ENCODE peak calls at places on chromosome 12, in seven cellular contexts. One of them, this sample, is unnamed.

GRCh38 chr12:111715242-111715641 is 29.4 kb downstream of the ACAD10 start:
- DNase-seq in ovary: no peak
- DNase-seq in stimulated activated CD8-positive, alpha-beta memory T cell treated with anti-CD3 and anti-CD28 coated beads, Interleukin-15, amount 100 ng/mL, for 48 hours: no peak
- DNase-seq in T-helper 9 cell: no peak
- DNase-seq in psoas muscle: peak
- DNase-seq in NCI-H460: no peak
- DNase-seq in amniotic stem cell: no peak
- DNase-seq in this sample: no peak

GRCh38 chr12:115166698-115167315 is 482.8 kb upstream of the TBX3 start:
- DNase-seq in ovary: no peak
- DNase-seq in stimulated activated CD8-positive, alpha-beta memory T cell treated with anti-CD3 and anti-CD28 coated beads, Interleukin-15, amount 100 ng/mL, for 48 hours: no peak
- DNase-seq in T-helper 9 cell: no peak
- DNase-seq in psoas muscle: no peak
- DNase-seq in NCI-H460: no peak
- DNase-seq in amniotic stem cell: no peak
- DNase-seq in this sample: no peak

GRCh38 chr12:69688496-69689427 is 10.3 kb downstream of the BEST3 start:
- DNase-seq in ovary: peak
- DNase-seq in stimulated activated CD8-positive, alpha-beta memory T cell treated with anti-CD3 and anti-CD28 coated beads, Interleukin-15, amount 100 ng/mL, for 48 hours: peak
- DNase-seq in T-helper 9 cell: no peak
- DNase-seq in psoas muscle: peak
- DNase-seq in NCI-H460: peak
- DNase-seq in amniotic stem cell: peak
- DNase-seq in this sample: no peak

GRCh38 chr12:104055686-104056388 is 5.8 kb upstream of the GLT8D2 start:
- DNase-seq in ovary: no peak
- DNase-seq in stimulated activated CD8-positive, alpha-beta memory T cell treated with anti-CD3 and anti-CD28 coated beads, Interleukin-15, amount 100 ng/mL, for 48 hours: no peak
- DNase-seq in T-helper 9 cell: no peak
- DNase-seq in psoas muscle: peak
- DNase-seq in NCI-H460: no peak
- DNase-seq in amniotic stem cell: no peak
- DNase-seq in this sample: no peak

GRCh38 chr12:10190558-10191388 is 11.9 kb downstream of the TMEM52B start:
- DNase-seq in ovary: no peak
- DNase-seq in stimulated activated CD8-positive, alpha-beta memory T cell treated with anti-CD3 and anti-CD28 coated beads, Interleukin-15, amount 100 ng/mL, for 48 hours: peak
- DNase-seq in T-helper 9 cell: peak
- DNase-seq in psoas muscle: peak
- DNase-seq in NCI-H460: peak
- DNase-seq in amniotic stem cell: no peak
- DNase-seq in this sample: peak

GRCh38 chr12:14283489-14284144 is 81.9 kb upstream of the ATF7IP start:
- DNase-seq in ovary: no peak
- DNase-seq in stimulated activated CD8-positive, alpha-beta memory T cell treated with anti-CD3 and anti-CD28 coated beads, Interleukin-15, amount 100 ng/mL, for 48 hours: no peak
- DNase-seq in T-helper 9 cell: no peak
- DNase-seq in psoas muscle: no peak
- DNase-seq in NCI-H460: no peak
- DNase-seq in amniotic stem cell: no peak
- DNase-seq in this sample: no peak

GRCh38 chr12:44930972-44931600 is 55.0 kb upstream of the NELL2 start:
- DNase-seq in ovary: no peak
- DNase-seq in stimulated activated CD8-positive, alpha-beta memory T cell treated with anti-CD3 and anti-CD28 coated beads, Interleukin-15, amount 100 ng/mL, for 48 hours: no peak
- DNase-seq in T-helper 9 cell: no peak
- DNase-seq in psoas muscle: no peak
- DNase-seq in NCI-H460: peak
- DNase-seq in amniotic stem cell: peak
- DNase-seq in this sample: no peak

GRCh38 chr12:75976913-75977312 is 54.7 kb downstream of the PHLDA1 start:
- DNase-seq in ovary: no peak
- DNase-seq in stimulated activated CD8-positive, alpha-beta memory T cell treated with anti-CD3 and anti-CD28 coated beads, Interleukin-15, amount 100 ng/mL, for 48 hours: no peak
- DNase-seq in T-helper 9 cell: no peak
- DNase-seq in psoas muscle: no peak
- DNase-seq in NCI-H460: no peak
- DNase-seq in amniotic stem cell: no peak
- DNase-seq in this sample: no peak

GRCh38 chr12:9760699-9761406 is at the start of gene CD69:
- DNase-seq in ovary: no peak
- DNase-seq in stimulated activated CD8-positive, alpha-beta memory T cell treated with anti-CD3 and anti-CD28 coated beads, Interleukin-15, amount 100 ng/mL, for 48 hours: peak
- DNase-seq in T-helper 9 cell: peak
- DNase-seq in psoas muscle: no peak
- DNase-seq in NCI-H460: no peak
- DNase-seq in amniotic stem cell: no peak
- DNase-seq in this sample: peak

GRCh38 chr12:31877884-31878283 is 81.3 kb upstream of the RESF1 start:
- DNase-seq in ovary: no peak
- DNase-seq in stimulated activated CD8-positive, alpha-beta memory T cell treated with anti-CD3 and anti-CD28 coated beads, Interleukin-15, amount 100 ng/mL, for 48 hours: no peak
- DNase-seq in T-helper 9 cell: no peak
- DNase-seq in psoas muscle: no peak
- DNase-seq in NCI-H460: no peak
- DNase-seq in amniotic stem cell: no peak
- DNase-seq in this sample: no peak

GRCh38 chr12:49967042-49967776 is 5.5 kb downstream of the AQP5 start:
- DNase-seq in ovary: peak
- DNase-seq in stimulated activated CD8-positive, alpha-beta memory T cell treated with anti-CD3 and anti-CD28 coated beads, Interleukin-15, amount 100 ng/mL, for 48 hours: peak
- DNase-seq in T-helper 9 cell: peak
- DNase-seq in psoas muscle: peak
- DNase-seq in NCI-H460: peak
- DNase-seq in amniotic stem cell: peak
- DNase-seq in this sample: peak

GRCh38 chr12:16008442-16008841 is 97.3 kb downstream of the DERA start:
- DNase-seq in ovary: no peak
- DNase-seq in stimulated activated CD8-positive, alpha-beta memory T cell treated with anti-CD3 and anti-CD28 coated beads, Interleukin-15, amount 100 ng/mL, for 48 hours: no peak
- DNase-seq in T-helper 9 cell: no peak
- DNase-seq in psoas muscle: no peak
- DNase-seq in NCI-H460: no peak
- DNase-seq in amniotic stem cell: no peak
- DNase-seq in this sample: no peak

GRCh38 chr12:24950231-24950834 is 1.4 kb upstream of the BCAT1 start:
- DNase-seq in ovary: no peak
- DNase-seq in stimulated activated CD8-positive, alpha-beta memory T cell treated with anti-CD3 and anti-CD28 coated beads, Interleukin-15, amount 100 ng/mL, for 48 hours: no peak
- DNase-seq in T-helper 9 cell: no peak
- DNase-seq in psoas muscle: no peak
- DNase-seq in NCI-H460: no peak
- DNase-seq in amniotic stem cell: no peak
- DNase-seq in this sample: no peak

GRCh38 chr12:5511644-5512584 is 80.0 kb downstream of the NTF3 start:
- DNase-seq in ovary: peak
- DNase-seq in stimulated activated CD8-positive, alpha-beta memory T cell treated with anti-CD3 and anti-CD28 coated beads, Interleukin-15, amount 100 ng/mL, for 48 hours: peak
- DNase-seq in T-helper 9 cell: no peak
- DNase-seq in psoas muscle: peak
- DNase-seq in NCI-H460: no peak
- DNase-seq in amniotic stem cell: no peak
- DNase-seq in this sample: no peak

GRCh38 chr12:94795520-94795919 is 145.2 kb upstream of the TMCC3 start:
- DNase-seq in ovary: peak
- DNase-seq in stimulated activated CD8-positive, alpha-beta memory T cell treated with anti-CD3 and anti-CD28 coated beads, Interleukin-15, amount 100 ng/mL, for 48 hours: no peak
- DNase-seq in T-helper 9 cell: no peak
- DNase-seq in psoas muscle: no peak
- DNase-seq in NCI-H460: no peak
- DNase-seq in amniotic stem cell: peak
- DNase-seq in this sample: no peak

GRCh38 chr12:2084553-2085296 is 31.9 kb downstream of the CACNA1C start:
- DNase-seq in ovary: no peak
- DNase-seq in stimulated activated CD8-positive, alpha-beta memory T cell treated with anti-CD3 and anti-CD28 coated beads, Interleukin-15, amount 100 ng/mL, for 48 hours: no peak
- DNase-seq in T-helper 9 cell: no peak
- DNase-seq in psoas muscle: peak
- DNase-seq in NCI-H460: no peak
- DNase-seq in amniotic stem cell: peak
- DNase-seq in this sample: no peak

GRCh38 chr12:127750076-127750840 is 516.7 kb upstream of the TMEM132C start:
- DNase-seq in ovary: no peak
- DNase-seq in stimulated activated CD8-positive, alpha-beta memory T cell treated with anti-CD3 and anti-CD28 coated beads, Interleukin-15, amount 100 ng/mL, for 48 hours: no peak
- DNase-seq in T-helper 9 cell: no peak
- DNase-seq in psoas muscle: no peak
- DNase-seq in NCI-H460: no peak
- DNase-seq in amniotic stem cell: peak
- DNase-seq in this sample: no peak

GRCh38 chr12:15575797-15576560 is 213.2 kb downstream of the EPS8 start:
- DNase-seq in ovary: no peak
- DNase-seq in stimulated activated CD8-positive, alpha-beta memory T cell treated with anti-CD3 and anti-CD28 coated beads, Interleukin-15, amount 100 ng/mL, for 48 hours: no peak
- DNase-seq in T-helper 9 cell: no peak
- DNase-seq in psoas muscle: no peak
- DNase-seq in NCI-H460: no peak
- DNase-seq in amniotic stem cell: no peak
- DNase-seq in this sample: no peak

GRCh38 chr12:15883536-15883935 is 1.3 kb downstream of the STRAP start:
- DNase-seq in ovary: no peak
- DNase-seq in stimulated activated CD8-positive, alpha-beta memory T cell treated with anti-CD3 and anti-CD28 coated beads, Interleukin-15, amount 100 ng/mL, for 48 hours: no peak
- DNase-seq in T-helper 9 cell: no peak
- DNase-seq in psoas muscle: no peak
- DNase-seq in NCI-H460: no peak
- DNase-seq in amniotic stem cell: no peak
- DNase-seq in this sample: no peak

GRCh38 chr12:2682301-2683282 is 112.2 kb upstream of the FKBP4 start:
- DNase-seq in ovary: no peak
- DNase-seq in stimulated activated CD8-positive, alpha-beta memory T cell treated with anti-CD3 and anti-CD28 coated beads, Interleukin-15, amount 100 ng/mL, for 48 hours: no peak
- DNase-seq in T-helper 9 cell: peak
- DNase-seq in psoas muscle: no peak
- DNase-seq in NCI-H460: peak
- DNase-seq in amniotic stem cell: no peak
- DNase-seq in this sample: peak

GRCh38 chr12:2268478-2269286 is 215.9 kb downstream of the CACNA1C start:
- DNase-seq in ovary: no peak
- DNase-seq in stimulated activated CD8-positive, alpha-beta memory T cell treated with anti-CD3 and anti-CD28 coated beads, Interleukin-15, amount 100 ng/mL, for 48 hours: no peak
- DNase-seq in T-helper 9 cell: no peak
- DNase-seq in psoas muscle: no peak
- DNase-seq in NCI-H460: no peak
- DNase-seq in amniotic stem cell: peak
- DNase-seq in this sample: no peak

GRCh38 chr12:22380029-22380428 is 45.5 kb upstream of the ST8SIA1 start:
- DNase-seq in ovary: no peak
- DNase-seq in stimulated activated CD8-positive, alpha-beta memory T cell treated with anti-CD3 and anti-CD28 coated beads, Interleukin-15, amount 100 ng/mL, for 48 hours: no peak
- DNase-seq in T-helper 9 cell: no peak
- DNase-seq in psoas muscle: no peak
- DNase-seq in NCI-H460: no peak
- DNase-seq in amniotic stem cell: no peak
- DNase-seq in this sample: no peak

GRCh38 chr12:110530511-110530910 is 28.4 kb downstream of the RAD9B start:
- DNase-seq in ovary: no peak
- DNase-seq in stimulated activated CD8-positive, alpha-beta memory T cell treated with anti-CD3 and anti-CD28 coated beads, Interleukin-15, amount 100 ng/mL, for 48 hours: no peak
- DNase-seq in T-helper 9 cell: no peak
- DNase-seq in psoas muscle: no peak
- DNase-seq in NCI-H460: no peak
- DNase-seq in amniotic stem cell: no peak
- DNase-seq in this sample: no peak

GRCh38 chr12:2341871-2342270 is 289.1 kb downstream of the CACNA1C start:
- DNase-seq in ovary: no peak
- DNase-seq in stimulated activated CD8-positive, alpha-beta memory T cell treated with anti-CD3 and anti-CD28 coated beads, Interleukin-15, amount 100 ng/mL, for 48 hours: no peak
- DNase-seq in T-helper 9 cell: no peak
- DNase-seq in psoas muscle: no peak
- DNase-seq in NCI-H460: no peak
- DNase-seq in amniotic stem cell: no peak
- DNase-seq in this sample: no peak

GRCh38 chr12:116590561-116590960 is 31.4 kb downstream of the MAP1LC3B2 start:
- DNase-seq in ovary: no peak
- DNase-seq in stimulated activated CD8-positive, alpha-beta memory T cell treated with anti-CD3 and anti-CD28 coated beads, Interleukin-15, amount 100 ng/mL, for 48 hours: no peak
- DNase-seq in T-helper 9 cell: no peak
- DNase-seq in psoas muscle: no peak
- DNase-seq in NCI-H460: peak
- DNase-seq in amniotic stem cell: no peak
- DNase-seq in this sample: no peak

GRCh38 chr12:65740873-65741600 is 83.2 kb upstream of the HMGA2 start:
- DNase-seq in ovary: peak
- DNase-seq in stimulated activated CD8-positive, alpha-beta memory T cell treated with anti-CD3 and anti-CD28 coated beads, Interleukin-15, amount 100 ng/mL, for 48 hours: peak
- DNase-seq in T-helper 9 cell: peak
- DNase-seq in psoas muscle: peak
- DNase-seq in NCI-H460: peak
- DNase-seq in amniotic stem cell: peak
- DNase-seq in this sample: no peak

GRCh38 chr12:115351513-115352077 is 667.6 kb upstream of the TBX3 start:
- DNase-seq in ovary: no peak
- DNase-seq in stimulated activated CD8-positive, alpha-beta memory T cell treated with anti-CD3 and anti-CD28 coated beads, Interleukin-15, amount 100 ng/mL, for 48 hours: no peak
- DNase-seq in T-helper 9 cell: no peak
- DNase-seq in psoas muscle: no peak
- DNase-seq in NCI-H460: no peak
- DNase-seq in amniotic stem cell: no peak
- DNase-seq in this sample: no peak

GRCh38 chr12:83390186-83390585 is 703.5 kb downstream of the TMTC2 start:
- DNase-seq in ovary: no peak
- DNase-seq in stimulated activated CD8-positive, alpha-beta memory T cell treated with anti-CD3 and anti-CD28 coated beads, Interleukin-15, amount 100 ng/mL, for 48 hours: no peak
- DNase-seq in T-helper 9 cell: no peak
- DNase-seq in psoas muscle: no peak
- DNase-seq in NCI-H460: no peak
- DNase-seq in amniotic stem cell: no peak
- DNase-seq in this sample: no peak

GRCh38 chr12:18217981-18218380 is 43.3 kb upstream of the PIK3C2G start:
- DNase-seq in ovary: no peak
- DNase-seq in stimulated activated CD8-positive, alpha-beta memory T cell treated with anti-CD3 and anti-CD28 coated beads, Interleukin-15, amount 100 ng/mL, for 48 hours: no peak
- DNase-seq in T-helper 9 cell: no peak
- DNase-seq in psoas muscle: no peak
- DNase-seq in NCI-H460: no peak
- DNase-seq in amniotic stem cell: no peak
- DNase-seq in this sample: no peak

GRCh38 chr12:131683266-131684014 is 27.4 kb upstream of the SFSWAP start:
- DNase-seq in ovary: no peak
- DNase-seq in stimulated activated CD8-positive, alpha-beta memory T cell treated with anti-CD3 and anti-CD28 coated beads, Interleukin-15, amount 100 ng/mL, for 48 hours: no peak
- DNase-seq in T-helper 9 cell: no peak
- DNase-seq in psoas muscle: no peak
- DNase-seq in NCI-H460: no peak
- DNase-seq in amniotic stem cell: no peak
- DNase-seq in this sample: no peak

GRCh38 chr12:113748707-113749432 is 217.3 kb downstream of the RBM19 start:
- DNase-seq in ovary: no peak
- DNase-seq in stimulated activated CD8-positive, alpha-beta memory T cell treated with anti-CD3 and anti-CD28 coated beads, Interleukin-15, amount 100 ng/mL, for 48 hours: no peak
- DNase-seq in T-helper 9 cell: no peak
- DNase-seq in psoas muscle: no peak
- DNase-seq in NCI-H460: no peak
- DNase-seq in amniotic stem cell: no peak
- DNase-seq in this sample: no peak

GRCh38 chr12:57216931-57217871 is 607 bp downstream of the NXPH4 start:
- DNase-seq in ovary: no peak
- DNase-seq in stimulated activated CD8-positive, alpha-beta memory T cell treated with anti-CD3 and anti-CD28 coated beads, Interleukin-15, amount 100 ng/mL, for 48 hours: no peak
- DNase-seq in T-helper 9 cell: peak
- DNase-seq in psoas muscle: no peak
- DNase-seq in NCI-H460: no peak
- DNase-seq in amniotic stem cell: no peak
- DNase-seq in this sample: peak

GRCh38 chr12:58917699-58918334 is 2.5 kb downstream of the LRIG3 start:
- DNase-seq in ovary: no peak
- DNase-seq in stimulated activated CD8-positive, alpha-beta memory T cell treated with anti-CD3 and anti-CD28 coated beads, Interleukin-15, amount 100 ng/mL, for 48 hours: no peak
- DNase-seq in T-helper 9 cell: no peak
- DNase-seq in psoas muscle: no peak
- DNase-seq in NCI-H460: no peak
- DNase-seq in amniotic stem cell: no peak
- DNase-seq in this sample: no peak

GRCh38 chr12:118063567-118064391 is 2.8 kb upstream of the WSB2 start:
- DNase-seq in ovary: no peak
- DNase-seq in stimulated activated CD8-positive, alpha-beta memory T cell treated with anti-CD3 and anti-CD28 coated beads, Interleukin-15, amount 100 ng/mL, for 48 hours: no peak
- DNase-seq in T-helper 9 cell: no peak
- DNase-seq in psoas muscle: no peak
- DNase-seq in NCI-H460: peak
- DNase-seq in amniotic stem cell: no peak
- DNase-seq in this sample: no peak

GRCh38 chr12:107513636-107514400 is 171.8 kb upstream of the PWP1 start:
- DNase-seq in ovary: no peak
- DNase-seq in stimulated activated CD8-positive, alpha-beta memory T cell treated with anti-CD3 and anti-CD28 coated beads, Interleukin-15, amount 100 ng/mL, for 48 hours: no peak
- DNase-seq in T-helper 9 cell: no peak
- DNase-seq in psoas muscle: no peak
- DNase-seq in NCI-H460: no peak
- DNase-seq in amniotic stem cell: no peak
- DNase-seq in this sample: no peak

GRCh38 chr12:115984607-115985006 is 292.9 kb downstream of the MED13L start:
- DNase-seq in ovary: no peak
- DNase-seq in stimulated activated CD8-positive, alpha-beta memory T cell treated with anti-CD3 and anti-CD28 coated beads, Interleukin-15, amount 100 ng/mL, for 48 hours: no peak
- DNase-seq in T-helper 9 cell: no peak
- DNase-seq in psoas muscle: no peak
- DNase-seq in NCI-H460: no peak
- DNase-seq in amniotic stem cell: no peak
- DNase-seq in this sample: no peak

GRCh38 chr12:114628199-114628598 is 55.8 kb downstream of the TBX3 start:
- DNase-seq in ovary: no peak
- DNase-seq in stimulated activated CD8-positive, alpha-beta memory T cell treated with anti-CD3 and anti-CD28 coated beads, Interleukin-15, amount 100 ng/mL, for 48 hours: no peak
- DNase-seq in T-helper 9 cell: no peak
- DNase-seq in psoas muscle: no peak
- DNase-seq in NCI-H460: no peak
- DNase-seq in amniotic stem cell: no peak
- DNase-seq in this sample: no peak

GRCh38 chr12:3931206-3931605 is 58.0 kb upstream of the PARP11 start:
- DNase-seq in ovary: no peak
- DNase-seq in stimulated activated CD8-positive, alpha-beta memory T cell treated with anti-CD3 and anti-CD28 coated beads, Interleukin-15, amount 100 ng/mL, for 48 hours: no peak
- DNase-seq in T-helper 9 cell: no peak
- DNase-seq in psoas muscle: no peak
- DNase-seq in NCI-H460: no peak
- DNase-seq in amniotic stem cell: no peak
- DNase-seq in this sample: no peak

This sample was measured in effector memory CD8-positive, alpha-beta T cell.